ENCODE peak calls at places on chromosome 1, in eight cellular contexts. A, C, Z, H, M, V, R and Y are unnamed samples.

GRCh38 chr1:244242446-244242845 is 191.4 kb downstream of the ZBTB18 start:
- DNase-seq in A (no peak), C (no peak), Z (no peak), H (no peak), M (no peak), V (no peak), R (no peak), Y (no peak)

GRCh38 chr1:1063945-1064831 is 9.9 kb downstream of the RNF223 start:
- DNase-seq in A (peak), C (peak), Z (peak), H (peak), M (peak), V (peak), R (peak), Y (peak)

GRCh38 chr1:190679032-190679431 is 201.4 kb upstream of the BRINP3 start:
- DNase-seq in A (no peak), C (no peak), Z (no peak), H (no peak), M (no peak), V (no peak), R (no peak), Y (no peak)

GRCh38 chr1:231702804-231703203 is 76.2 kb downstream of the DISC1 start:
- DNase-seq in A (no peak), C (no peak), Z (no peak), H (no peak), M (no peak), V (no peak), R (no peak), Y (no peak)

GRCh38 chr1:46485564-46486431 is 3.8 kb upstream of the DMBX1 start:
- DNase-seq in A (no peak), C (no peak), Z (no peak), H (no peak), M (no peak), V (peak), R (no peak), Y (no peak)

GRCh38 chr1:232218955-232219865 is 410.7 kb downstream of the SIPA1L2 start:
- DNase-seq in A (no peak), C (peak), Z (no peak), H (no peak), M (no peak), V (no peak), R (no peak), Y (no peak)

GRCh38 chr1:178684542-178685000 is 40.5 kb upstream of the RALGPS2 start:
- DNase-seq in A (no peak), C (no peak), Z (no peak), H (no peak), M (no peak), V (no peak), R (no peak), Y (no peak)

GRCh38 chr1:35637401-35637809 is 3.9 kb downstream of the PSMB2 start:
- DNase-seq in A (no peak), C (no peak), Z (no peak), H (no peak), M (no peak), V (no peak), R (no peak), Y (no peak)

GRCh38 chr1:177858222-177858894 is 111.5 kb downstream of the SEC16B start:
- DNase-seq in A (no peak), C (no peak), Z (no peak), H (no peak), M (no peak), V (no peak), R (no peak), Y (no peak)

GRCh38 chr1:78114034-78114956 is 68.5 kb downstream of the GIPC2 start:
- DNase-seq in A (no peak), C (peak), Z (peak), H (peak), M (no peak), V (peak), R (peak), Y (no peak)

GRCh38 chr1:158101944-158102343 is 78.8 kb upstream of the CD1D start:
- DNase-seq in A (no peak), C (no peak), Z (no peak), H (no peak), M (no peak), V (no peak), R (no peak), Y (no peak)

GRCh38 chr1:193767891-193768290 is 581.5 kb upstream of the B3GALT2 start:
- DNase-seq in A (no peak), C (no peak), Z (no peak), H (no peak), M (no peak), V (no peak), R (no peak), Y (no peak)

GRCh38 chr1:27961646-27962221 is 2.0 kb downstream of the XKR8 start:
- DNase-seq in A (no peak), C (no peak), Z (no peak), H (no peak), M (no peak), V (no peak), R (no peak), Y (no peak)

GRCh38 chr1:246267896-246268295 is 239.2 kb downstream of the SMYD3 start:
- DNase-seq in A (no peak), C (no peak), Z (no peak), H (no peak), M (no peak), V (peak), R (no peak), Y (no peak)

GRCh38 chr1:17893891-17894631 is 138.9 kb downstream of the ACTL8 start:
- DNase-seq in A (no peak), C (no peak), Z (no peak), H (no peak), M (no peak), V (no peak), R (no peak), Y (no peak)

GRCh38 chr1:11804666-11805453 is 904 bp downstream of the MTHFR start:
- DNase-seq in A (no peak), C (peak), Z (peak), H (no peak), M (no peak), V (peak), R (no peak), Y (no peak)

GRCh38 chr1:58331156-58331555 is 215.4 kb downstream of the OMA1 start:
- DNase-seq in A (no peak), C (no peak), Z (no peak), H (no peak), M (no peak), V (no peak), R (no peak), Y (no peak)

GRCh38 chr1:206503591-206504362 is 3.6 kb upstream of the RASSF5 start:
- DNase-seq in A (no peak), C (peak), Z (peak), H (no peak), M (no peak), V (no peak), R (peak), Y (no peak)

GRCh38 chr1:229339520-229339919 is 3.3 kb downstream of the CCSAP start:
- DNase-seq in A (no peak), C (no peak), Z (no peak), H (no peak), M (no peak), V (no peak), R (no peak), Y (no peak)

GRCh38 chr1:113808450-113809195 is 3.7 kb downstream of the RSBN1 start:
- DNase-seq in A (no peak), C (no peak), Z (no peak), H (no peak), M (no peak), V (no peak), R (no peak), Y (no peak)

GRCh38 chr1:234541281-234541975 is 62.4 kb upstream of the TARBP1 start:
- DNase-seq in A (no peak), C (no peak), Z (no peak), H (no peak), M (no peak), V (no peak), R (no peak), Y (no peak)

GRCh38 chr1:234611153-234611798 is 1.3 kb upstream of the IRF2BP2 start:
- DNase-seq in A (peak), C (no peak), Z (no peak), H (peak), M (no peak), V (peak), R (no peak), Y (no peak)